ENCODE peak calls at places on chromosomes 6 and 20, in nine cellular contexts. L is K562, D is esophagus muscularis mucosa, S is lower leg skin, I is stomach, H is IMR-90, B is esophagus squamous epithelium, K is ovary, T is Peyer's patch. J is an unnamed sample.
A peak's percentile ranks its signal among the peaks of the same experiment; 100 is the strongest.

GRCh38 chr6:162706236-162706635 is 21.3 kb downstream of the PRKN start:
- DNase-seq in L (no peak), D (no peak), S (no peak), I (peak; percentile 61), H (no peak), B (no peak), K (peak; percentile 80), T (peak; percentile 54), J (peak; percentile 61)

GRCh38 chr6:145731432-145731831 is 3.9 kb downstream of the EPM2A start:
- DNase-seq in L (peak; percentile 32), D (no peak), S (no peak), I (no peak), H (no peak), B (no peak), K (no peak), T (no peak), J (no peak)

GRCh38 chr20:58621906-58622548 is 29.1 kb upstream of the STX16 start:
- DNase-seq in L (peak; percentile 26), D (no peak), S (no peak), I (no peak), H (no peak), B (no peak), K (no peak), T (no peak), J (no peak)

GRCh38 chr20:15556869-15557268 is 1016.4 kb downstream of the KIF16B start:
- DNase-seq in L (no peak), D (no peak), S (no peak), I (no peak), H (no peak), B (no peak), K (no peak), T (no peak), J (no peak)

GRCh38 chr20:12466915-12467314 is 541.9 kb upstream of the SPTLC3 start:
- DNase-seq in L (no peak), D (no peak), S (no peak), I (no peak), H (no peak), B (no peak), K (no peak), T (no peak), J (no peak)

GRCh38 chr6:100088009-100088408 is 94.0 kb upstream of the MCHR2 start:
- DNase-seq in L (no peak), D (no peak), S (no peak), I (no peak), H (peak; percentile 73), B (no peak), K (no peak), T (no peak), J (no peak)

GRCh38 chr20:14580426-14581074 is 243.1 kb upstream of the FLRT3 start:
- DNase-seq in L (no peak), D (no peak), S (no peak), I (no peak), H (no peak), B (no peak), K (no peak), T (no peak), J (no peak)

GRCh38 chr6:124742971-124743370 is 219.3 kb upstream of the RNF217 start:
- DNase-seq in L (no peak), D (no peak), S (no peak), I (no peak), H (no peak), B (no peak), K (no peak), T (no peak), J (no peak)

GRCh38 chr6:155493026-155493693 is 37.5 kb upstream of the NOX3 start:
- DNase-seq in L (no peak), D (no peak), S (no peak), I (no peak), H (no peak), B (no peak), K (no peak), T (no peak), J (no peak)

GRCh38 chr20:61311656-61312387 is 59.8 kb downstream of the CDH4 start:
- DNase-seq in L (no peak), D (no peak), S (no peak), I (no peak), H (no peak), B (no peak), K (no peak), T (no peak), J (no peak)

GRCh38 chr6:21597706-21598273 is 4.2 kb downstream of the SOX4 start:
- DNase-seq in L (no peak), D (no peak), S (no peak), I (no peak), H (no peak), B (no peak), K (no peak), T (no peak), J (no peak)

GRCh38 chr6:169802790-169803189 is 51.4 kb downstream of the ERMARD start:
- DNase-seq in L (no peak), D (no peak), S (peak; percentile 20), I (no peak), H (peak; percentile 22), B (no peak), K (no peak), T (no peak), J (no peak)

GRCh38 chr6:9397981-9398559 is 962.7 kb upstream of the SLC35B3 start:
- DNase-seq in L (no peak), D (no peak), S (no peak), I (peak; percentile 85), H (no peak), B (no peak), K (no peak), T (no peak), J (no peak)

GRCh38 chr6:154411076-154411475 is 54.5 kb upstream of the IPCEF1 start:
- DNase-seq in L (no peak), D (no peak), S (no peak), I (no peak), H (no peak), B (no peak), K (no peak), T (no peak), J (no peak)
- H3K4me3 ChIP-seq in L (no peak overlapping the region), D (peak overlapping the region; percentile 18), S (no peak overlapping the region), I (no peak overlapping the region), H (peak overlapping the region; percentile 9), B (no peak overlapping the region), K (peak overlapping the region; percentile 5), T (no peak overlapping the region), J (no peak overlapping the region)

GRCh38 chr20:2840967-2841531 is 504 bp downstream of the VPS16 start:
- DNase-seq in L (peak; percentile 58), D (peak; percentile 96), S (peak; percentile 95), I (peak; percentile 35), H (peak; percentile 72), B (no peak), K (peak; percentile 62), T (peak; percentile 72), J (peak; percentile 69)

GRCh38 chr20:2839732-2840137 is 720 bp downstream of the PCED1A start:
- DNase-seq in L (no peak), D (no peak), S (peak; percentile 85), I (no peak), H (no peak), B (no peak), K (peak; percentile 72), T (no peak), J (no peak)

GRCh38 chr20:2838847-2839671 is 1.4 kb downstream of the PCED1A start:
- DNase-seq in L (no peak), D (no peak), S (peak; percentile 75), I (no peak), H (no peak), B (no peak), K (no peak), T (no peak), J (no peak)

GRCh38 chr20:2838170-2838797 is 2.2 kb downstream of the PCED1A start:
- DNase-seq in L (no peak), D (no peak), S (peak; percentile 81), I (no peak), H (no peak), B (no peak), K (no peak), T (no peak), J (no peak)

GRCh38 chr20:2840138-2840966 is at the start of the genes PCED1A and VPS16:
- DNase-seq in L (peak; percentile 86), D (peak; percentile 96), S (peak; percentile 97), I (peak; percentile 89), H (peak; percentile 85), B (peak; percentile 34), K (peak; percentile 88), T (peak; percentile 93), J (peak; percentile 88)
- TF ChIP-seq POLR2A in L (peak; percentile 53), D (no peak), S (no peak), I (no peak), H (no peak), B (no peak), K (peak; percentile 41), T (peak; percentile 51), J (no peak)

DNA sequence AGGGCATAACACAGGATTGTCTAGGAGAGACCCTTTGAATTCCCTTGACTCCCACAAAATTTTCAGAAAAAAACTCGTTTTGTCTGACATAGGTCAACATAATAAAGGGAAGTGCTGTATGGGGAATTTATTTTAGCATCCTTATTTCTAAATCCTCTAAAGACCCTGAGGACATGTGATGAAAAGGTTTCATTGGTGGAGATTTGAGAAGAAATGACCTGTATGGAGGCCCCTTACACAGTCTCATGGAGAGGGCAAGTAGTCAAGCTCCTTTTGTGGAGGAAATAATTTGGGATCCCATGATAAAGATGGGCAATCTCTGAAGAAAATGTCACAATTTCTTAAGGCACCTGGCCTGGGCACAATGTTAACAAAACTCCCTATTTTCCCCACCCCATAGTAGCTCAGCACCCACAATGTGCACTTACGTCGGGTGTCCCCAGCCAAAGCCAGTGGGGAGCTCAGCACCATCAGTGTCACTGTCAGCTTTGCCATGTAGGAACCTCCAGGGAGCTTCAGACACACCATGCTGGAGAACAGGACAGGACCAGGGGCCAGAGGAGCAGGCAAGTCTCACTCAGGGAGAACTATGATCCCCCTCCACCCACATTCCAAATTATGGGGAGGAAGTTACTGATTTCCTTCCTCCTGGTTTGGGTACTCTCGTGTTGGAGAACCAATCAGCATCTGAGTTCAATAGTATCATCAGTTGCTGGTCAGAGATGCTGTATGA is at the start of gene HLA-DRB5:
- DNase-seq in L (no peak), D (no peak), S (peak; percentile 70), I (peak; percentile 34), H (no peak), B (no peak), K (peak; percentile 8), T (peak; percentile 69), J (peak; percentile 32)
- H3K4me3 ChIP-seq in L (no peak within 1 kb of the TSS), D (no peak within 1 kb of the TSS), S (no peak within 1 kb of the TSS), I (no peak within 1 kb of the TSS), H (no peak within 1 kb of the TSS), B (no peak within 1 kb of the TSS), K (no peak within 1 kb of the TSS), T (no peak within 1 kb of the TSS), J (no peak within 1 kb of the TSS)

DNA sequence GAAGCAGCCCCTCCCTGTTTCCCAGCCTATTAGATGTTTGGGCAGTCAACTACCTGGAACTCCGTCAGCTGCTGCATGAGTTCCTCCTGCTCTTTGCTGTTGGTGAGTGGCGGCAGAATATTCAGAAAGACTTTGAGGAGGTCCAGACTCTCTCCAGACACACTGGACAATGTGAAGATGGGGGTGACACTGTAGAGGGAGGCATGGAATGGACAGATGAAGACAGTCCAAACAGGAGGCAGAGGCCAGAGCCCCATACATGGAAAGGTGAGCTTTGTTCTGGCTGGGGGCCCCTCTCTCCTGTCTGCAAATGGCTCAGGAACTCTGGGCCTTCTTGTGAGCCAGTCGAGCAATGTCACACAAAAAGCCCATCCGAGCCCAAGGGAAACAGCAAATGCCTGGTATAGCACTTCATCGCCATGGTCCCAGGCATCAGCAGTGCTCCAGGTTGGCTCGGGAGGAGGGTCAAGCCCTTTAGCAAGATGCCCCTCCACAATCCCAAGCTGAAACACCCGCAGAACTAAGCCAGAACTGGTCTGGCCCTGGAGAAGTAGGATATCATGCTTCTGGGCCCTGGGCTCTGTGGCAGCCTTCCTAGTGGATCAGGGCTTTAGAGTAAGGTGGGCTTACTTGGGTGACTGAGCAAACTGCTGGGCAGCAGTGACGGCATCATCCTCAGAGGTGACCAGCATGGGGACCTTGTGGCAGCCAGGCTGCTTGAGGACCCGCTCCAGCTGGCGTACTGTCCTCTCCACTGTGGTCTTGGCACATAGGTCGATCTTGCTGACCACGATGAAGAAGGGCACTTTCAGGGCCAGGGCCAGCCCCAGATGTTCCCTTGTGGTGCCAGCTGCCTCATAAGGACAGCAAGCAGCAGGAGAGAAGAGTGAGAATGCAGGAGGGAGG is 4.9 kb downstream of the GTPBP2 start:
- DNase-seq in L (no peak), D (no peak), S (peak; percentile 67), I (no peak), H (no peak), B (no peak), K (no peak), T (no peak), J (no peak)
- TF ChIP-seq POLR2A in L (peak; percentile 53), D (no peak), S (no peak), I (no peak), H (no peak), B (no peak), K (no peak), T (no peak), J (no peak)